ENCODE peak calls at places on chromosomes 1 and 21, in seven cellular contexts. One of them, this sample, is unnamed.

GRCh38 chr1:235424092-235424491 is 56.9 kb downstream of the TBCE start:
- DNase-seq in MCF 10A: no peak
- DNase-seq in NK-92 treated with Interleukin-12 subunit alpha and Interleukin-12 subunit beta, amount 100 ng/mL, for 24 hours: no peak
- DNase-seq in IMR-90: no peak
- DNase-seq in amniotic stem cell: no peak
- DNase-seq in stimulated activated CD8-positive, alpha-beta memory T cell treated with anti-CD3 and anti-CD28 coated beads, Interleukin-15, amount 100 ng/mL, for 1 hour: no peak
- DNase-seq in NCI-H526 treated with DMSO at 0.1 percent for 48 hours: no peak
- DNase-seq in this sample: no peak

GRCh38 chr1:10909697-10910489 is 102.6 kb upstream of the TARDBP start:
- DNase-seq in stimulated activated CD8-positive, alpha-beta memory T cell treated with anti-CD3 and anti-CD28 coated beads, Interleukin-15, amount 100 ng/mL, for 1 hour: peak
- DNase-seq in MCF 10A: peak
- DNase-seq in NCI-H526 treated with DMSO at 0.1 percent for 48 hours: no peak
- DNase-seq in amniotic stem cell: no peak
- DNase-seq in IMR-90: no peak
- DNase-seq in NK-92 treated with Interleukin-12 subunit alpha and Interleukin-12 subunit beta, amount 100 ng/mL, for 24 hours: peak
- DNase-seq in this sample: peak

GRCh38 chr1:12049625-12050024 is 13.5 kb upstream of the TNFRSF8 start:
- DNase-seq in IMR-90: no peak
- DNase-seq in NCI-H526 treated with DMSO at 0.1 percent for 48 hours: no peak
- DNase-seq in MCF 10A: no peak
- DNase-seq in NK-92 treated with Interleukin-12 subunit alpha and Interleukin-12 subunit beta, amount 100 ng/mL, for 24 hours: no peak
- DNase-seq in amniotic stem cell: no peak
- DNase-seq in stimulated activated CD8-positive, alpha-beta memory T cell treated with anti-CD3 and anti-CD28 coated beads, Interleukin-15, amount 100 ng/mL, for 1 hour: no peak
- DNase-seq in this sample: no peak

GRCh38 chr21:37845535-37845934 is 70.7 kb downstream of the KCNJ6 start:
- DNase-seq in stimulated activated CD8-positive, alpha-beta memory T cell treated with anti-CD3 and anti-CD28 coated beads, Interleukin-15, amount 100 ng/mL, for 1 hour: no peak
- DNase-seq in IMR-90: no peak
- DNase-seq in NK-92 treated with Interleukin-12 subunit alpha and Interleukin-12 subunit beta, amount 100 ng/mL, for 24 hours: no peak
- DNase-seq in MCF 10A: no peak
- DNase-seq in amniotic stem cell: no peak
- DNase-seq in NCI-H526 treated with DMSO at 0.1 percent for 48 hours: no peak
- DNase-seq in this sample: no peak

GRCh38 chr1:36349839-36350238 is 26.4 kb upstream of the EVA1B start:
- DNase-seq in amniotic stem cell: no peak
- DNase-seq in MCF 10A: no peak
- DNase-seq in NCI-H526 treated with DMSO at 0.1 percent for 48 hours: no peak
- DNase-seq in IMR-90: no peak
- DNase-seq in NK-92 treated with Interleukin-12 subunit alpha and Interleukin-12 subunit beta, amount 100 ng/mL, for 24 hours: no peak
- DNase-seq in stimulated activated CD8-positive, alpha-beta memory T cell treated with anti-CD3 and anti-CD28 coated beads, Interleukin-15, amount 100 ng/mL, for 1 hour: no peak
- DNase-seq in this sample: no peak

GRCh38 chr1:51301152-51301843 is 29.1 kb downstream of the TTC39A start:
- DNase-seq in MCF 10A: no peak
- DNase-seq in NK-92 treated with Interleukin-12 subunit alpha and Interleukin-12 subunit beta, amount 100 ng/mL, for 24 hours: no peak
- DNase-seq in amniotic stem cell: no peak
- DNase-seq in NCI-H526 treated with DMSO at 0.1 percent for 48 hours: no peak
- DNase-seq in IMR-90: no peak
- DNase-seq in stimulated activated CD8-positive, alpha-beta memory T cell treated with anti-CD3 and anti-CD28 coated beads, Interleukin-15, amount 100 ng/mL, for 1 hour: no peak
- DNase-seq in this sample: no peak

GRCh38 chr1:64861611-64862010 is 104.7 kb downstream of the JAK1 start:
- DNase-seq in IMR-90: peak
- DNase-seq in NCI-H526 treated with DMSO at 0.1 percent for 48 hours: no peak
- DNase-seq in MCF 10A: peak
- DNase-seq in stimulated activated CD8-positive, alpha-beta memory T cell treated with anti-CD3 and anti-CD28 coated beads, Interleukin-15, amount 100 ng/mL, for 1 hour: no peak
- DNase-seq in amniotic stem cell: no peak
- DNase-seq in NK-92 treated with Interleukin-12 subunit alpha and Interleukin-12 subunit beta, amount 100 ng/mL, for 24 hours: no peak
- DNase-seq in this sample: peak

GRCh38 chr1:32765561-32766327 is 51.4 kb downstream of the YARS1 start:
- DNase-seq in stimulated activated CD8-positive, alpha-beta memory T cell treated with anti-CD3 and anti-CD28 coated beads, Interleukin-15, amount 100 ng/mL, for 1 hour: no peak
- DNase-seq in IMR-90: no peak
- DNase-seq in MCF 10A: no peak
- DNase-seq in NCI-H526 treated with DMSO at 0.1 percent for 48 hours: no peak
- DNase-seq in NK-92 treated with Interleukin-12 subunit alpha and Interleukin-12 subunit beta, amount 100 ng/mL, for 24 hours: no peak
- DNase-seq in amniotic stem cell: no peak
- DNase-seq in this sample: no peak

GRCh38 chr1:206722751-206723499 is 38.2 kb downstream of the MAPKAPK2 start:
- DNase-seq in IMR-90: no peak
- DNase-seq in stimulated activated CD8-positive, alpha-beta memory T cell treated with anti-CD3 and anti-CD28 coated beads, Interleukin-15, amount 100 ng/mL, for 1 hour: no peak
- DNase-seq in NCI-H526 treated with DMSO at 0.1 percent for 48 hours: no peak
- DNase-seq in amniotic stem cell: no peak
- DNase-seq in MCF 10A: peak
- DNase-seq in NK-92 treated with Interleukin-12 subunit alpha and Interleukin-12 subunit beta, amount 100 ng/mL, for 24 hours: no peak
- DNase-seq in this sample: no peak

GRCh38 chr1:116933586-116934515 is 24.1 kb downstream of the PTGFRN start:
- DNase-seq in MCF 10A: no peak
- DNase-seq in NCI-H526 treated with DMSO at 0.1 percent for 48 hours: no peak
- DNase-seq in NK-92 treated with Interleukin-12 subunit alpha and Interleukin-12 subunit beta, amount 100 ng/mL, for 24 hours: no peak
- DNase-seq in stimulated activated CD8-positive, alpha-beta memory T cell treated with anti-CD3 and anti-CD28 coated beads, Interleukin-15, amount 100 ng/mL, for 1 hour: no peak
- DNase-seq in amniotic stem cell: no peak
- DNase-seq in IMR-90: no peak
- DNase-seq in this sample: no peak

GRCh38 chr1:77687519-77687906 is 5.1 kb upstream of the ZZZ3 start:
- DNase-seq in MCF 10A: no peak
- DNase-seq in IMR-90: no peak
- DNase-seq in amniotic stem cell: no peak
- DNase-seq in NK-92 treated with Interleukin-12 subunit alpha and Interleukin-12 subunit beta, amount 100 ng/mL, for 24 hours: no peak
- DNase-seq in NCI-H526 treated with DMSO at 0.1 percent for 48 hours: no peak
- DNase-seq in stimulated activated CD8-positive, alpha-beta memory T cell treated with anti-CD3 and anti-CD28 coated beads, Interleukin-15, amount 100 ng/mL, for 1 hour: no peak
- DNase-seq in this sample: no peak

GRCh38 chr1:38474738-38475623 is 384.6 kb downstream of the RRAGC start:
- DNase-seq in NK-92 treated with Interleukin-12 subunit alpha and Interleukin-12 subunit beta, amount 100 ng/mL, for 24 hours: no peak
- DNase-seq in MCF 10A: no peak
- DNase-seq in amniotic stem cell: no peak
- DNase-seq in NCI-H526 treated with DMSO at 0.1 percent for 48 hours: no peak
- DNase-seq in stimulated activated CD8-positive, alpha-beta memory T cell treated with anti-CD3 and anti-CD28 coated beads, Interleukin-15, amount 100 ng/mL, for 1 hour: no peak
- DNase-seq in IMR-90: no peak
- DNase-seq in this sample: no peak

GRCh38 chr1:86466986-86467385 is 1.7 kb upstream of the CLCA1 start:
- DNase-seq in NCI-H526 treated with DMSO at 0.1 percent for 48 hours: no peak
- DNase-seq in stimulated activated CD8-positive, alpha-beta memory T cell treated with anti-CD3 and anti-CD28 coated beads, Interleukin-15, amount 100 ng/mL, for 1 hour: no peak
- DNase-seq in IMR-90: no peak
- DNase-seq in MCF 10A: peak
- DNase-seq in amniotic stem cell: peak
- DNase-seq in NK-92 treated with Interleukin-12 subunit alpha and Interleukin-12 subunit beta, amount 100 ng/mL, for 24 hours: no peak
- DNase-seq in this sample: no peak

GRCh38 chr1:177235350-177235749 is 64.6 kb downstream of the BRINP2 start:
- DNase-seq in NK-92 treated with Interleukin-12 subunit alpha and Interleukin-12 subunit beta, amount 100 ng/mL, for 24 hours: no peak
- DNase-seq in IMR-90: no peak
- DNase-seq in MCF 10A: no peak
- DNase-seq in NCI-H526 treated with DMSO at 0.1 percent for 48 hours: peak
- DNase-seq in stimulated activated CD8-positive, alpha-beta memory T cell treated with anti-CD3 and anti-CD28 coated beads, Interleukin-15, amount 100 ng/mL, for 1 hour: no peak
- DNase-seq in amniotic stem cell: no peak
- DNase-seq in this sample: no peak

GRCh38 chr1:26686795-26687194 is 9.0 kb upstream of the ARID1A start:
- DNase-seq in stimulated activated CD8-positive, alpha-beta memory T cell treated with anti-CD3 and anti-CD28 coated beads, Interleukin-15, amount 100 ng/mL, for 1 hour: no peak
- DNase-seq in IMR-90: no peak
- DNase-seq in NK-92 treated with Interleukin-12 subunit alpha and Interleukin-12 subunit beta, amount 100 ng/mL, for 24 hours: no peak
- DNase-seq in NCI-H526 treated with DMSO at 0.1 percent for 48 hours: no peak
- DNase-seq in amniotic stem cell: no peak
- DNase-seq in MCF 10A: peak
- DNase-seq in this sample: no peak

GRCh38 chr1:19390166-19390850 is 78.2 kb downstream of the SLC66A1 start:
- DNase-seq in NK-92 treated with Interleukin-12 subunit alpha and Interleukin-12 subunit beta, amount 100 ng/mL, for 24 hours: no peak
- DNase-seq in MCF 10A: no peak
- DNase-seq in IMR-90: no peak
- DNase-seq in NCI-H526 treated with DMSO at 0.1 percent for 48 hours: no peak
- DNase-seq in stimulated activated CD8-positive, alpha-beta memory T cell treated with anti-CD3 and anti-CD28 coated beads, Interleukin-15, amount 100 ng/mL, for 1 hour: no peak
- DNase-seq in amniotic stem cell: no peak
- DNase-seq in this sample: no peak

GRCh38 chr1:54614558-54614957 is 8.8 kb downstream of the FAM151A start:
- DNase-seq in NK-92 treated with Interleukin-12 subunit alpha and Interleukin-12 subunit beta, amount 100 ng/mL, for 24 hours: no peak
- DNase-seq in amniotic stem cell: no peak
- DNase-seq in IMR-90: no peak
- DNase-seq in stimulated activated CD8-positive, alpha-beta memory T cell treated with anti-CD3 and anti-CD28 coated beads, Interleukin-15, amount 100 ng/mL, for 1 hour: no peak
- DNase-seq in NCI-H526 treated with DMSO at 0.1 percent for 48 hours: no peak
- DNase-seq in MCF 10A: no peak
- DNase-seq in this sample: no peak

GRCh38 chr1:152380932-152381331 is 21.1 kb upstream of the FLG2 start:
- DNase-seq in stimulated activated CD8-positive, alpha-beta memory T cell treated with anti-CD3 and anti-CD28 coated beads, Interleukin-15, amount 100 ng/mL, for 1 hour: no peak
- DNase-seq in NK-92 treated with Interleukin-12 subunit alpha and Interleukin-12 subunit beta, amount 100 ng/mL, for 24 hours: no peak
- DNase-seq in IMR-90: no peak
- DNase-seq in NCI-H526 treated with DMSO at 0.1 percent for 48 hours: no peak
- DNase-seq in amniotic stem cell: no peak
- DNase-seq in MCF 10A: no peak
- DNase-seq in this sample: no peak

GRCh38 chr1:192573499-192573898 is 2.1 kb upstream of the RGS1 start:
- DNase-seq in stimulated activated CD8-positive, alpha-beta memory T cell treated with anti-CD3 and anti-CD28 coated beads, Interleukin-15, amount 100 ng/mL, for 1 hour: no peak
- DNase-seq in MCF 10A: no peak
- DNase-seq in NK-92 treated with Interleukin-12 subunit alpha and Interleukin-12 subunit beta, amount 100 ng/mL, for 24 hours: no peak
- DNase-seq in NCI-H526 treated with DMSO at 0.1 percent for 48 hours: no peak
- DNase-seq in amniotic stem cell: no peak
- DNase-seq in IMR-90: peak
- DNase-seq in this sample: no peak

GRCh38 chr1:50332941-50333594 is 90.2 kb downstream of the DMRTA2 start:
- DNase-seq in stimulated activated CD8-positive, alpha-beta memory T cell treated with anti-CD3 and anti-CD28 coated beads, Interleukin-15, amount 100 ng/mL, for 1 hour: no peak
- DNase-seq in NK-92 treated with Interleukin-12 subunit alpha and Interleukin-12 subunit beta, amount 100 ng/mL, for 24 hours: no peak
- DNase-seq in IMR-90: peak
- DNase-seq in NCI-H526 treated with DMSO at 0.1 percent for 48 hours: peak
- DNase-seq in amniotic stem cell: no peak
- DNase-seq in MCF 10A: peak
- DNase-seq in this sample: peak